ENCODE peak calls at places on chromosome 14, in ten cellular contexts. T, B, K, D, R, H, O, F, P and Q are unnamed samples.

GRCh38 chr14:70897475-70897874 is 9.8 kb upstream of the PCNX1 start:
- DNase-seq in B (peak), K (no peak), H (no peak), T (peak), D (no peak), P (no peak), F (no peak), R (peak), O (peak), Q (no peak)

GRCh38 chr14:103286968-103287850 is 46.8 kb upstream of the EIF5 start:
- DNase-seq in R (no peak), K (no peak), D (no peak), P (no peak), B (no peak), F (no peak), O (no peak), H (no peak), T (no peak), Q (no peak)

GRCh38 chr14:38880643-38881567 is 222.1 kb downstream of the SEC23A start:
- DNase-seq in R (peak), P (peak), H (no peak), B (no peak), T (no peak), D (no peak), F (no peak), O (peak), K (no peak), Q (no peak)

GRCh38 chr14:97712471-97712870 is 915.3 kb downstream of the VRK1 start:
- DNase-seq in D (no peak), T (no peak), K (no peak), F (no peak), B (no peak), R (no peak), H (no peak), P (no peak), O (no peak), Q (no peak)

GRCh38 chr14:74921987-74922751 is 891 bp downstream of the RPS6KL1 start:
- DNase-seq in H (no peak), P (no peak), T (no peak), D (no peak), F (no peak), B (no peak), K (peak), O (no peak), R (no peak), Q (no peak)

GRCh38 chr14:78835052-78835451 is 664.9 kb downstream of the NRXN3 start:
- DNase-seq in T (no peak), B (no peak), P (no peak), R (no peak), K (no peak), O (no peak), H (no peak), D (no peak), F (no peak), Q (no peak)

GRCh38 chr14:24172261-24172860 is 481 bp downstream of the REC8 start:
- DNase-seq in D (no peak), H (no peak), B (no peak), F (no peak), O (no peak), T (no peak), K (peak), P (no peak), R (no peak), Q (no peak)

GRCh38 chr14:22598099-22598895 is at the start of gene ABHD4:
- DNase-seq in B (peak), H (peak), F (peak), K (peak), R (peak), D (peak), O (peak), T (peak), P (peak), Q (peak)

GRCh38 chr14:21038416-21039058 is 3.6 kb upstream of the RNASE7 start:
- DNase-seq in O (no peak), H (no peak), F (no peak), B (no peak), R (no peak), P (no peak), K (no peak), D (no peak), T (peak), Q (no peak)

GRCh38 chr14:73238941-73239340 is 1.6 kb downstream of the PAPLN start:
- DNase-seq in P (no peak), O (no peak), R (no peak), K (no peak), H (no peak), T (no peak), B (peak), F (no peak), D (peak), Q (no peak)

GRCh38 chr14:85934123-85934885 is 404.4 kb downstream of the FLRT2 start:
- DNase-seq in P (peak), F (peak), K (no peak), R (peak), H (no peak), B (peak), T (peak), D (peak), O (peak), Q (peak)

GRCh38 chr14:75098209-75098608 is 28.6 kb downstream of the NEK9 start:
- DNase-seq in P (no peak), K (no peak), R (no peak), H (no peak), D (no peak), O (no peak), B (no peak), F (no peak), T (no peak), Q (no peak)

GRCh38 chr14:99478133-99478532 is 2.5 kb downstream of the SETD3 start:
- DNase-seq in B (no peak), H (no peak), P (no peak), R (no peak), F (no peak), T (no peak), O (no peak), K (no peak), D (no peak), Q (no peak)

GRCh38 chr14:36818794-36819384 is 157.2 kb downstream of the PAX9 start:
- DNase-seq in P (no peak), F (no peak), T (no peak), R (no peak), B (peak), H (no peak), K (no peak), D (no peak), O (no peak), Q (no peak)

GRCh38 chr14:97458302-97459137 is 661.3 kb downstream of the VRK1 start:
- DNase-seq in D (no peak), F (no peak), K (no peak), R (no peak), H (peak), P (no peak), O (no peak), B (no peak), T (no peak), Q (peak)

GRCh38 chr14:81233615-81234014 is 12.9 kb upstream of the GTF2A1 start:
- DNase-seq in T (no peak), R (no peak), B (no peak), P (no peak), K (no peak), F (no peak), D (no peak), H (no peak), O (no peak), Q (no peak)

GRCh38 chr14:22556021-22556989 is 32.7 kb downstream of the DAD1 start:
- DNase-seq in F (peak), K (no peak), B (peak), O (peak), R (peak), T (peak), D (peak), H (peak), P (no peak), Q (peak)

GRCh38 chr14:51616724-51617409 is 34.8 kb upstream of the FRMD6 start:
- DNase-seq in H (peak), P (peak), T (peak), O (peak), B (peak), K (no peak), R (peak), D (no peak), F (no peak), Q (no peak)

GRCh38 chr14:65658202-65658601 is 245.7 kb downstream of the FUT8 start:
- DNase-seq in R (peak), T (peak), B (peak), H (no peak), K (no peak), P (no peak), F (no peak), D (no peak), O (peak), Q (no peak)

GRCh38 chr14:101713641-101714349 is 47.7 kb upstream of the PPP2R5C start:
- DNase-seq in B (no peak), F (no peak), H (no peak), D (no peak), P (no peak), O (no peak), K (no peak), T (no peak), R (no peak), Q (no peak)

GRCh38 chr14:105167303-105168092 is 1.1 kb downstream of the JAG2 start:
- DNase-seq in O (no peak), F (no peak), H (no peak), P (no peak), D (no peak), R (no peak), T (no peak), K (no peak), B (no peak), Q (peak)

GRCh38 chr14:26598672-26599131 is 869 bp upstream of the NOVA1 start:
- DNase-seq in T (peak), R (peak), O (no peak), P (no peak), B (no peak), D (no peak), H (no peak), K (no peak), F (no peak), Q (no peak)

GRCh38 chr14:101481557-101481956 is 79.7 kb upstream of the DIO3 start:
- DNase-seq in T (no peak), P (no peak), K (peak), B (no peak), R (no peak), H (no peak), O (no peak), D (no peak), F (no peak), Q (no peak)

GRCh38 chr14:69263364-69263763 is 3.4 kb downstream of the GALNT16 start:
- DNase-seq in H (peak), F (no peak), P (no peak), O (peak), B (peak), K (peak), R (peak), T (peak), D (no peak), Q (no peak)

GRCh38 chr14:77027538-77028383 is 747 bp downstream of the IRF2BPL start:
- DNase-seq in O (peak), T (no peak), H (peak), R (peak), K (no peak), D (peak), F (peak), B (peak), P (no peak), Q (peak)

DNA sequence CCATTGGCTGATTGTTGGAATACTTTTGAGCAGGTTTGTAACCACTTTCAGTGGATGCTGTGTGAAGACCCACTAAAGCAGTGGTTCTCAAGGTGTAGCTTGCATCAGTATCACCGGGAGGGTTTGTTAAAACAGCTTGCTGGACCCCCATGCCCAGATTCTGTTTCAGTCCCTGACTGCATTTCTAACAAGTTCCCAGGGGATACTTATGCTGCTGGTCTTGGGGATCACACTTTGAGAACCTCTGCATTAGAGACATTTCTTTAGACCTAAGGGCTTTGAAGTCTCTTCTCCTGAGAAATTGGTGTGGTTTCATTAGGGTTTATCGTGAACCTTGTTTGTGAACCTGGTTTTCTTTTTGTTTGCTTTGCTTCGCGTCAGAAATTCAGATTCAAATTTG is 47.7 kb downstream of the PRKCH start:
- DNase-seq in O (no peak), D (no peak), R (no peak), B (no peak), P (no peak), F (no peak), H (no peak), K (no peak), T (no peak), Q (no peak)
- TF ChIP-seq CTCF in O (no peak), D (no peak), R (no peak), B (no peak), P (no peak), F (no peak), H (no peak), K (no peak), T (no peak), Q (no peak)

GRCh38 chr14:106605548-106606448 is 1079.4 kb downstream of the TMEM121 start:
- DNase-seq in O (no peak), H (no peak), D (peak), P (peak), F (peak), R (no peak), T (no peak), B (no peak), K (no peak), Q (peak)
- TF ChIP-seq CTCF in O (no peak), H (no peak), D (peak), P (peak), F (peak), R (no peak), T (no peak), B (no peak), K (no peak), Q (peak)

GRCh38 chr14:59882957-59883356 is 12.4 kb upstream of the RTN1 start:
- DNase-seq in R (no peak), H (no peak), B (no peak), P (no peak), O (no peak), K (no peak), T (no peak), D (no peak), F (peak), Q (no peak)
- TF ChIP-seq CTCF in R (peak), H (no peak), B (peak), P (no peak), O (peak), K (no peak), T (peak), D (no peak), F (peak), Q (peak)

GRCh38 chr14:93536945-93537344 is 106.2 kb downstream of the UNC79 start:
- DNase-seq in B (no peak), P (peak), F (no peak), T (peak), H (no peak), K (no peak), D (no peak), O (no peak), R (no peak), Q (peak)
- TF ChIP-seq CTCF in B (no peak), P (peak), F (peak), T (peak), H (no peak), K (no peak), D (peak), O (no peak), R (no peak), Q (peak)

DNA sequence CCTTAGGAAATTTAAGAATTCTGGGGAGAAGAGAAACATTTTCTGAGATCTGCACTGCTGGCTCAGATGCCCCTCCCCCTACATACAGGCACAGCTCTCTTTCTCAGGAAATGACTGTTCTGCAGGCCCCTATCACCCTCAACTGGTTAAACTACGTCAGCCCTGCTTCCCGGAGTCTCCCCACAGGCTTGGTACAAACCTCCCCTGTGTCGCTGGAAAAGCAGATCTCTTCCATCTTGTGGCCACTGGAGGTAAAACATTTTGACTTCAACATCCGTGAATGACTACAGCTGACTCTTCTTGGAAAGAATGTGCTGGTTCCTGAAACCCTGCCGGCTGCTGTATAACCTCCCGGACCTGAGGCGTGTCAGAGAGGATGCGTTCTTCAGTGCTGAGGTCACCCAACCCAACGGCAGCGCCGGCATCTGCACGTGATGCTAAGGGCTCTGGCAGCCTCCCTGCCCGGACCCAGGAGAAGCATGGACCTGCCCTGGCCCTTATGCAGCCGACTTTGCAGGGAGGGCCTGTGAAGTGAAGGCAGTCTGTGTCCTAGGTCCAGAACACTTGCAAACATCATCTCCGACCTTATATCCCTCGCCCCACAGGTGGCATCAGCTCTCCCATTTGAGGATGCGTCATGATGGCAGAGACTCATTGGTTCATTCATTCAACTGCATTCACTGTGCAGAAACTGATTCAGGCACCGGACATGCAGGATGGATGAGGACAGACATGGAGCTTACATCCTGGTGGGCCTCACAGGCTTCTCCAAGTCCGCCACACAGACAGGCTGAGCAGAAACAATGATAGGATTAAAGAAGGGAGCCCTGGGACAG is 129.2 kb downstream of the GCH1 start:
- DNase-seq in R (peak), D (peak), F (peak), K (peak), H (peak), P (peak), O (peak), B (peak), T (peak), Q (peak)
- TF ChIP-seq CTCF in R (peak), D (peak), F (peak), K (peak), H (peak), P (peak), O (peak), B (peak), T (peak), Q (peak)

GRCh38 chr14:64040044-64040443 is 187.2 kb downstream of the SYNE2 start:
- DNase-seq in H (no peak), T (peak), K (no peak), B (peak), O (peak), P (no peak), R (no peak), D (no peak), F (no peak), Q (no peak)
- TF ChIP-seq CTCF in H (no peak), T (peak), K (no peak), B (peak), O (peak), P (no peak), R (peak), D (no peak), F (peak), Q (no peak)

GRCh38 chr14:90571149-90571548 is 174.3 kb downstream of the CALM1 start:
- DNase-seq in P (no peak), F (no peak), B (no peak), H (no peak), T (no peak), R (no peak), O (no peak), D (no peak), K (no peak), Q (no peak)
- TF ChIP-seq CTCF in P (peak), F (no peak), B (no peak), H (no peak), T (no peak), R (no peak), O (no peak), D (no peak), K (no peak), Q (no peak)

DNA sequence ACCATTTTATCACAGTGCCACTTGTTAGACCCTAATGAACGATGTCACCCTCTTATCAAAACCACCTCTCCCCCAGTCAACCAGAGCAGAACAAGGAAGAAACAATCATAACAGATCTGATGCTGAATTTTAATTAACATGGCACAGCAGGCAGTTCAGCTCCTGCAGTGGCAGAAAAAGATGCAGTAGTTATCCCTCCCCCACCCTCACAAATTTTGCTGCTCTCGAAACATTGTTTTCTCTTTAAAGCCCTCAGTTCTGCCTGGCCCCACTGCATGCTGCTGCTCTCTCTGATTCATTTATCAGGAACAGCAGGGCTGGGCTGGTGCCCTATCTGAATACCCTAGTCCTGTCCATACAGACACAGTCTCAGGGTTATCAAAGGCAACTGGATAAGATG is 12.3 kb downstream of the CCDC175 start:
- DNase-seq in K (no peak), B (no peak), T (no peak), P (no peak), O (no peak), R (no peak), D (no peak), H (no peak), F (no peak), Q (no peak)
- TF ChIP-seq CTCF in K (no peak), B (no peak), T (no peak), P (no peak), O (no peak), R (no peak), D (no peak), H (no peak), F (no peak), Q (no peak)

DNA sequence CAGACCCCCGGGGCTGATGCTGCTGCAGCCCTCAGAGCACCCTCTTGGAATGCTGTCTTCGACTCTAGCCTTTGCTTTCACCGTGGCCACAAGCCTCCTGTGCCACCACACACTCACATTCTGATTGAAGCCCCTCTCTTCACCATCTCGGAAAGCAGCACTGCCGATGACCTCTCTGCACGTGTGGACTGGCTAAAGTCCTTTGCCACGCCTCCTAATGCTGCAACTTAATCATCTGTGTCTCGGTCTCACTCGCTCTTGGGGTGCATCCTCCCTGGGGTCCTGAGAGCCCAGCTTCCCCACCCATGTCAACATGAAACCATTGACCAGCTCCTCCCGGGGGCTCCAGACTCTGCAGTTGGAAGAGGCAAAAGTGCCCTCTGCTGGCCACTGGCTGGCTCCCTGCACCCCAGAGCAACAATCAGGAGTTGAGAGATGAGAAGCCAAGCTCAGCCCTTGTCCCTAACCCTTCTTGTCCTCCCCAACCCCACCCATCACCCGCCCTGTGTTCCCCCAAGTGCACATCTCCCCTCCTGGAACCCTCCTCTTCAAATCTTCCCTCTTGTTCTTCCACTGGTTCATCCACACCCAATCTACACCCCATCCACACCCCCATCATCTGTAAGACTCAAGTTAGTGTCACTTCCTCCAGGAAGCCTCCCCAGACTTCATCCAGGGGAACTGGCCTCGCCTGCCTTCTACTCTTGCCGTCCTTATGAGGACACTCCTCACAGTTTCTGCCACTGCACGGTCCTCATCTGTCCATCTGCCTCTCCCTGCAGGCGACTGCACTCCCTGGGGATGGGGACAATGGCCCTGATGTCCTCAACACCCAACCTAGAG is 23.6 kb upstream of the FAM181A start:
- DNase-seq in D (no peak), P (peak), O (no peak), B (no peak), H (no peak), R (no peak), F (no peak), K (no peak), T (no peak), Q (no peak)
- TF ChIP-seq CTCF in D (peak), P (peak), O (peak), B (peak), H (no peak), R (peak), F (peak), K (no peak), T (peak), Q (peak)